ENCODE peak calls at places on chromosomes 12 and 14, in five cellular contexts. One of them, this sample, is unnamed.
A peak's percentile ranks its signal among the peaks of the same experiment; 100 is the strongest.

GRCh38 chr12:754238-754816 is 1.9 kb downstream of the WNK1 start:
- DNase-seq in tibial artery: no peak
- DNase-seq in right atrium auricular region: no peak
- DNase-seq in dermis blood vessel endothelial cell: peak; percentile 43
- DNase-seq in bronchial epithelial cell: no peak
- DNase-seq in this sample: no peak

GRCh38 chr14:87797001-87797400 is 196.0 kb downstream of the GALC start:
- DNase-seq in tibial artery: no peak
- DNase-seq in right atrium auricular region: no peak
- DNase-seq in dermis blood vessel endothelial cell: no peak
- DNase-seq in bronchial epithelial cell: no peak
- DNase-seq in this sample: no peak

GRCh38 chr14:23567186-23568020 is at the start of gene AP1G2:
- DNase-seq in tibial artery: peak; percentile 81
- DNase-seq in right atrium auricular region: peak; percentile 75
- DNase-seq in dermis blood vessel endothelial cell: peak; percentile 67
- DNase-seq in bronchial epithelial cell: peak; percentile 84
- DNase-seq in this sample: peak; percentile 97

GRCh38 chr14:100982356-100982755 is 78.8 kb upstream of the RTL1 start:
- DNase-seq in tibial artery: no peak
- DNase-seq in right atrium auricular region: no peak
- DNase-seq in dermis blood vessel endothelial cell: no peak
- DNase-seq in bronchial epithelial cell: no peak
- DNase-seq in this sample: no peak

GRCh38 chr12:46608431-46609280 is 217.1 kb downstream of the SLC38A4 start:
- DNase-seq in tibial artery: no peak
- DNase-seq in right atrium auricular region: no peak
- DNase-seq in dermis blood vessel endothelial cell: peak; percentile 23
- DNase-seq in bronchial epithelial cell: no peak
- DNase-seq in this sample: no peak

GRCh38 chr14:102584871-102585869 is 7.3 kb upstream of the RCOR1 start:
- DNase-seq in tibial artery: no peak
- DNase-seq in right atrium auricular region: no peak
- DNase-seq in dermis blood vessel endothelial cell: peak; percentile 39
- DNase-seq in bronchial epithelial cell: peak; percentile 77
- DNase-seq in this sample: no peak

GRCh38 chr12:98446716-98447115 is 68.7 kb upstream of the TMPO start:
- DNase-seq in tibial artery: no peak
- DNase-seq in right atrium auricular region: no peak
- DNase-seq in dermis blood vessel endothelial cell: no peak
- DNase-seq in bronchial epithelial cell: peak; percentile 80
- DNase-seq in this sample: no peak

GRCh38 chr12:105418821-105419291 is 88.4 kb downstream of the C12orf75 start:
- DNase-seq in tibial artery: no peak
- DNase-seq in right atrium auricular region: no peak
- DNase-seq in dermis blood vessel endothelial cell: no peak
- DNase-seq in bronchial epithelial cell: no peak
- DNase-seq in this sample: no peak

GRCh38 chr12:24244801-24245200 is 295.3 kb upstream of the SOX5 start:
- DNase-seq in tibial artery: no peak
- DNase-seq in right atrium auricular region: no peak
- DNase-seq in dermis blood vessel endothelial cell: no peak
- DNase-seq in bronchial epithelial cell: peak; percentile 92
- DNase-seq in this sample: no peak

GRCh38 chr12:25707056-25707455 is 154.0 kb upstream of the LMNTD1 start:
- DNase-seq in tibial artery: no peak
- DNase-seq in right atrium auricular region: no peak
- DNase-seq in dermis blood vessel endothelial cell: no peak
- DNase-seq in bronchial epithelial cell: no peak
- DNase-seq in this sample: no peak

GRCh38 chr12:48105321-48105866 is 485 bp downstream of the SENP1 start:
- DNase-seq in tibial artery: peak; percentile 23
- DNase-seq in right atrium auricular region: no peak
- DNase-seq in dermis blood vessel endothelial cell: no peak
- DNase-seq in bronchial epithelial cell: peak; percentile 25
- DNase-seq in this sample: peak; percentile 87

GRCh38 chr12:104670439-104671406 is 214.0 kb downstream of the CHST11 start:
- DNase-seq in tibial artery: no peak
- DNase-seq in right atrium auricular region: no peak
- DNase-seq in dermis blood vessel endothelial cell: no peak
- DNase-seq in bronchial epithelial cell: no peak
- DNase-seq in this sample: no peak

GRCh38 chr14:97634786-97635185 is 837.6 kb downstream of the VRK1 start:
- DNase-seq in tibial artery: no peak
- DNase-seq in right atrium auricular region: no peak
- DNase-seq in dermis blood vessel endothelial cell: no peak
- DNase-seq in bronchial epithelial cell: peak; percentile 3
- DNase-seq in this sample: no peak

GRCh38 chr14:65224799-65225198 is 122.5 kb upstream of the MAX start:
- DNase-seq in tibial artery: no peak
- DNase-seq in right atrium auricular region: no peak
- DNase-seq in dermis blood vessel endothelial cell: no peak
- DNase-seq in bronchial epithelial cell: no peak
- DNase-seq in this sample: no peak

GRCh38 chr12:117118838-117119591 is 19.8 kb upstream of the TESC start:
- DNase-seq in tibial artery: no peak
- DNase-seq in right atrium auricular region: no peak
- DNase-seq in dermis blood vessel endothelial cell: no peak
- DNase-seq in bronchial epithelial cell: no peak
- DNase-seq in this sample: no peak

GRCh38 chr12:90543393-90543792 is 411.6 kb downstream of the CCER1 start:
- DNase-seq in tibial artery: no peak
- DNase-seq in right atrium auricular region: no peak
- DNase-seq in dermis blood vessel endothelial cell: peak; percentile 87
- DNase-seq in bronchial epithelial cell: peak; percentile 7
- DNase-seq in this sample: no peak

GRCh38 chr12:54338682-54339296 is 13.9 kb downstream of the COPZ1 start:
- DNase-seq in tibial artery: no peak
- DNase-seq in right atrium auricular region: no peak
- DNase-seq in dermis blood vessel endothelial cell: no peak
- DNase-seq in bronchial epithelial cell: no peak
- DNase-seq in this sample: no peak

GRCh38 chr14:65361920-65362319 is 50.6 kb upstream of the FUT8 start:
- DNase-seq in tibial artery: peak; percentile 54
- DNase-seq in right atrium auricular region: peak; percentile 63
- DNase-seq in dermis blood vessel endothelial cell: no peak
- DNase-seq in bronchial epithelial cell: peak; percentile 82
- DNase-seq in this sample: peak; percentile 75

GRCh38 chr12:93526786-93527428 is 45.6 kb upstream of the SOCS2 start:
- DNase-seq in tibial artery: no peak
- DNase-seq in right atrium auricular region: no peak
- DNase-seq in dermis blood vessel endothelial cell: peak; percentile 79
- DNase-seq in bronchial epithelial cell: peak; percentile 82
- DNase-seq in this sample: no peak

GRCh38 chr12:132275631-132276030 is 53.8 kb downstream of the GALNT9 start:
- DNase-seq in tibial artery: no peak
- DNase-seq in right atrium auricular region: no peak
- DNase-seq in dermis blood vessel endothelial cell: no peak
- DNase-seq in bronchial epithelial cell: no peak
- DNase-seq in this sample: no peak

GRCh38 chr12:16399110-16399509 is 51.7 kb downstream of the MGST1 start:
- DNase-seq in tibial artery: no peak
- DNase-seq in right atrium auricular region: no peak
- DNase-seq in dermis blood vessel endothelial cell: no peak
- DNase-seq in bronchial epithelial cell: no peak
- DNase-seq in this sample: no peak

GRCh38 chr12:50024804-50025186 is 499 bp downstream of the RACGAP1 start:
- DNase-seq in tibial artery: no peak
- DNase-seq in right atrium auricular region: no peak
- DNase-seq in dermis blood vessel endothelial cell: peak; percentile 23
- DNase-seq in bronchial epithelial cell: peak; percentile 12
- DNase-seq in this sample: no peak